ENCODE peak calls at places on chromosomes 3 and 15, in eight cellular contexts. U is neural crest cell, V is choroid plexus epithelial cell, N is bronchial epithelial cell, J is HFF-Myc, H is transverse colon, F is left ventricle myocardium inferior, R is cardiac fibroblast. W is an unnamed sample.

GRCh38 chr3:177932346-177932745 is 603.9 kb upstream of the KCNMB2 start:
- DNase-seq in H (no peak), N (no peak), U (no peak), J (no peak), F (no peak), V (no peak), R (peak), W (no peak)

GRCh38 chr3:23676093-23676492 is 129.7 kb upstream of the UBE2E1 start:
- DNase-seq in U (no peak), J (no peak), H (no peak), N (peak), V (peak), R (no peak), F (no peak), W (no peak)

GRCh38 chr15:31160740-31161495 is 59.4 kb upstream of the TRPM1 start:
- DNase-seq in V (no peak), H (no peak), J (no peak), F (no peak), R (no peak), U (no peak), N (no peak), W (no peak)

GRCh38 chr3:124701687-124702086 is 28.6 kb upstream of the UMPS start:
- DNase-seq in J (no peak), N (no peak), F (no peak), U (no peak), R (peak), H (no peak), V (peak), W (no peak)

GRCh38 chr3:122714269-122714668 is 33.6 kb downstream of the PARP14 start:
- DNase-seq in N (no peak), R (no peak), V (no peak), H (no peak), U (no peak), F (no peak), J (no peak), W (no peak)

GRCh38 chr3:168085491-168086119 is 10.1 kb downstream of the GOLIM4 start:
- DNase-seq in H (no peak), F (no peak), V (no peak), U (no peak), N (no peak), R (no peak), J (no peak), W (no peak)

GRCh38 chr15:100588638-100589242 is 13.2 kb downstream of the LINS1 start:
- DNase-seq in H (no peak), N (no peak), F (no peak), V (peak), U (no peak), R (no peak), J (no peak), W (no peak)

GRCh38 chr15:52462806-52463360 is 65.8 kb downstream of the MYO5A start:
- DNase-seq in H (no peak), V (no peak), F (no peak), U (no peak), N (no peak), R (no peak), J (no peak), W (no peak)

GRCh38 chr15:95663156-95663831 is 667.2 kb upstream of the NR2F2 start:
- DNase-seq in H (no peak), V (peak), F (no peak), J (no peak), N (peak), R (peak), U (no peak), W (no peak)

DNA sequence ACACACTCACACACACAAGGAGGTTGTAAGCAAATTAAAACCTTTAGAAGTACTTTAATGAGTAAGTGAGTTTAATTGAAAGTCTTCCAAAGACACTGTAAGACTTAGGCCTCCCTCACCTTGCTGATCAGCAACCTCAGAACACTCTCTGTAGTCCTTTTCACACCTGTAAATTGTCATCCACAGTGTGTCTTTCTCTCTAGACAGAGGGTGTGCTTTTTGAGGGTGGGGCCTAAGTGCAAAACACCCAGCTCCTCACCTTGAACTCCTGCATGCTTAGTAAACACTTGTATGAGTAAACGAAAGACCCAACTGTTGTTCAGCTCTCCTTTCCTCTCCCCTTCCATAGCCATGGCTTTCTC is 183.2 kb upstream of the IL12A start:
- DNase-seq in R (no peak), U (no peak), F (no peak), V (no peak), J (no peak), H (no peak), N (no peak), W (no peak)
- TF ChIP-seq CTCF in R (no peak), U (no peak), F (no peak), V (no peak), J (no peak), H (no peak), N (no peak), W (peak)

GRCh38 chr15:101642361-101642760 is 9.8 kb downstream of the TM2D3 start:
- DNase-seq in F (no peak), U (no peak), V (peak), N (no peak), J (no peak), H (no peak), R (peak), W (no peak)
- TF ChIP-seq CTCF in F (peak), U (no peak), V (peak), N (no peak), J (peak), H (no peak), R (peak), W (peak)

GRCh38 chr3:117045143-117045542 is 335.6 kb downstream of the TUSC7 start:
- DNase-seq in V (peak), H (peak), N (peak), F (no peak), J (no peak), U (no peak), R (no peak), W (no peak)
- TF ChIP-seq CTCF in V (no peak), H (no peak), N (no peak), F (no peak), J (no peak), U (no peak), R (no peak), W (no peak)

GRCh38 chr3:141279074-141279945 is 47.7 kb downstream of the PXYLP1 start:
- DNase-seq in F (no peak), N (peak), H (no peak), V (peak), U (no peak), J (no peak), R (peak), W (no peak)
- TF ChIP-seq CTCF in F (peak), N (peak), H (peak), V (peak), U (peak), J (peak), R (peak), W (peak)